ENCODE peak calls at places on chromosomes 2 and 18, in five cellular contexts. One of them, this sample, is unnamed. For H3K4me1, the result is how much of the 10 kb centered on the place peaks cover.

GRCh38 chr2:241774419-241775222 is 2.0 kb upstream of the GAL3ST2 start:
- DNase-seq in cardiac muscle cell: no peak
- DNase-seq in lower lobe of right lung: no peak
- DNase-seq in heart left ventricle: no peak
- DNase-seq in fibroblast of lung: peak
- DNase-seq in this sample: peak

GRCh38 chr2:73920577-73921545 is 5.8 kb upstream of the DGUOK start:
- DNase-seq in cardiac muscle cell: peak
- DNase-seq in lower lobe of right lung: peak
- DNase-seq in heart left ventricle: no peak
- DNase-seq in fibroblast of lung: peak
- DNase-seq in this sample: peak

GRCh38 chr2:25548587-25548986 is 124.8 kb downstream of the DTNB start:
- DNase-seq in cardiac muscle cell: no peak
- DNase-seq in lower lobe of right lung: no peak
- DNase-seq in heart left ventricle: no peak
- DNase-seq in fibroblast of lung: no peak
- DNase-seq in this sample: peak

GRCh38 chr2:197215988-197216979 is 94.3 kb downstream of the ANKRD44 start:
- DNase-seq in cardiac muscle cell: no peak
- DNase-seq in lower lobe of right lung: no peak
- DNase-seq in heart left ventricle: no peak
- DNase-seq in fibroblast of lung: peak
- DNase-seq in this sample: no peak

GRCh38 chr2:5389740-5390139 is 302.4 kb upstream of the SOX11 start:
- DNase-seq in cardiac muscle cell: no peak
- DNase-seq in lower lobe of right lung: no peak
- DNase-seq in heart left ventricle: no peak
- DNase-seq in fibroblast of lung: no peak
- DNase-seq in this sample: no peak

GRCh38 chr2:201151127-201152074 is 31.5 kb upstream of the CASP10 start:
- DNase-seq in cardiac muscle cell: no peak
- DNase-seq in lower lobe of right lung: no peak
- DNase-seq in heart left ventricle: no peak
- DNase-seq in fibroblast of lung: peak
- DNase-seq in this sample: no peak

GRCh38 chr18:13284330-13285027 is 65.9 kb downstream of the LDLRAD4 start:
- DNase-seq in cardiac muscle cell: no peak
- DNase-seq in lower lobe of right lung: no peak
- DNase-seq in heart left ventricle: no peak
- DNase-seq in fibroblast of lung: no peak
- DNase-seq in this sample: no peak

GRCh38 chr2:205883026-205883425 is 200.7 kb downstream of the NRP2 start:
- DNase-seq in cardiac muscle cell: no peak
- DNase-seq in lower lobe of right lung: no peak
- DNase-seq in heart left ventricle: no peak
- DNase-seq in fibroblast of lung: no peak
- DNase-seq in this sample: no peak

GRCh38 chr2:20168727-20169696 is 55.9 kb downstream of the SDC1 start:
- DNase-seq in cardiac muscle cell: no peak
- DNase-seq in lower lobe of right lung: no peak
- DNase-seq in heart left ventricle: no peak
- DNase-seq in fibroblast of lung: no peak
- DNase-seq in this sample: no peak

GRCh38 chr18:13612111-13612997 is 114.0 kb downstream of the FAM210A start:
- DNase-seq in cardiac muscle cell: no peak
- DNase-seq in lower lobe of right lung: no peak
- DNase-seq in heart left ventricle: no peak
- DNase-seq in fibroblast of lung: no peak
- DNase-seq in this sample: peak

GRCh38 chr2:230723363-230723762 is 10.7 kb downstream of the CAB39 start:
- DNase-seq in cardiac muscle cell: no peak
- DNase-seq in lower lobe of right lung: no peak
- DNase-seq in heart left ventricle: no peak
- DNase-seq in fibroblast of lung: no peak
- DNase-seq in this sample: no peak
- H3K4me1 ChIP-seq in cardiac muscle cell: under half
- H3K4me1 ChIP-seq in lower lobe of right lung: half or more
- H3K4me1 ChIP-seq in heart left ventricle: under half
- H3K4me1 ChIP-seq in fibroblast of lung: under half
- H3K4me1 ChIP-seq in this sample: under half

GRCh38 chr18:63377275-63377980 is 10.4 kb upstream of the KDSR start:
- DNase-seq in cardiac muscle cell: no peak
- DNase-seq in lower lobe of right lung: no peak
- DNase-seq in heart left ventricle: no peak
- DNase-seq in fibroblast of lung: no peak
- DNase-seq in this sample: no peak
- H3K4me3 ChIP-seq in cardiac muscle cell: no peak
- H3K4me3 ChIP-seq in lower lobe of right lung: no peak
- H3K4me3 ChIP-seq in heart left ventricle: no peak
- H3K4me3 ChIP-seq in fibroblast of lung: no peak
- H3K4me3 ChIP-seq in this sample: no peak

DNA sequence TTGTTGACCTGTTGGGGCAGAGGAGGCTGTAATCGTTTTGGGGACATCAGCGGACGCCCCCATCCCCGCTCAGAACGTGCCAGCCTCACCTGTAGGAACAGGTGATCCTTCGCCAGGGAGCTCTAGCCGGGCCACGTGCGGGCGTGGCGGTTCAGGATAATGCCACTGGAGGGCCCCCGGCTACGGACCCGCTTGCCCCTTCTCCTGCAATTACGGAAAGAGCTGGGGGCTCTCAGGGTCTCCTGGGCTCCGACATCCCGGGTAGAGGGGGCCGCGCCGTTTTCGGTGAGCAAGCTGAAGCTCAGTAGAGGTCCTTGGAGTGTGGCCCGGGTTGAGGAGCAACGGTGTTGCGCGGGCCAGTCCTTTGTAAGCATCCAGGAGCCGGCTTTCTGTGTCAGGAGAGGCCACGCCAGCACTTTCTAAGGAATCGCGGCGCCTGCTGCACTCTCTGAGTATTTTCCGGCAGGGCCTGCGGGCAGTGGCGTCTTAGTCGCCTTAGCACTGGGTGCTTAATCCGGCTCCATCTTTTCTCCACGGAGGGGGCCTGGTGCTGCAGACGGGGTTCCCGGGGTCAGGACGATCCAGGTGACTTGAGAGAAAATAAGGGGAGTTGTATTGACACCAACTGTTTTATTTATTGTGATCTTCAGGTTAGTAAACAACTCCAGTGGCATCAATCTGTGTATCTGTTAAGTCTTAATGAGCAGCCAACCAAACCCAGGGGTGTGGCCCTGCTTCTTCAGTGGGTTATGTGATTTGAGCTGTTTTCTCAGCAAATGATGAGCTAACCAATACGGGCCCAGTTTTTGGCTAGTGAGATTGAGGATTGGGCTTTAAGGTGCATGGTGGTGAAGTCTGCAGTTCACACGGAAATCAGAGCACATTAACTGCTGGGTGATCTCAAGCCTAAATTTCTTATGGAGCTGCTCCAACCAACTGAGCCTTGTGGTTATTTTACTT is 1.9 kb downstream of the MTCL1 start:
- DNase-seq in cardiac muscle cell: peak
- DNase-seq in lower lobe of right lung: peak
- DNase-seq in heart left ventricle: no peak
- DNase-seq in fibroblast of lung: peak
- DNase-seq in this sample: peak
- TF ChIP-seq CTCF in cardiac muscle cell: peak
- TF ChIP-seq CTCF in lower lobe of right lung: peak
- TF ChIP-seq CTCF in heart left ventricle: peak
- TF ChIP-seq CTCF in fibroblast of lung: no peak
- TF ChIP-seq CTCF in this sample: peak

GRCh38 chr2:207135340-207135739 is 30.4 kb downstream of the KLF7 start:
- DNase-seq in cardiac muscle cell: no peak
- DNase-seq in lower lobe of right lung: no peak
- DNase-seq in heart left ventricle: no peak
- DNase-seq in fibroblast of lung: peak
- DNase-seq in this sample: no peak
- H3K4me1 ChIP-seq in cardiac muscle cell: under half
- H3K4me1 ChIP-seq in lower lobe of right lung: half or more
- H3K4me1 ChIP-seq in heart left ventricle: half or more
- H3K4me1 ChIP-seq in fibroblast of lung: under half
- H3K4me1 ChIP-seq in this sample: half or more

GRCh38 chr18:9016819-9017169 is 85.7 kb upstream of the NDUFV2 start:
- DNase-seq in cardiac muscle cell: no peak
- DNase-seq in lower lobe of right lung: no peak
- DNase-seq in heart left ventricle: no peak
- DNase-seq in fibroblast of lung: peak
- DNase-seq in this sample: no peak
- H3K4me3 ChIP-seq in cardiac muscle cell: no peak
- H3K4me3 ChIP-seq in lower lobe of right lung: peak
- H3K4me3 ChIP-seq in heart left ventricle: peak
- H3K4me3 ChIP-seq in fibroblast of lung: no peak
- H3K4me3 ChIP-seq in this sample: no peak

GRCh38 chr2:60339286-60339685 is 214.2 kb downstream of the BCL11A start:
- DNase-seq in cardiac muscle cell: no peak
- DNase-seq in lower lobe of right lung: no peak
- DNase-seq in heart left ventricle: no peak
- DNase-seq in fibroblast of lung: no peak
- DNase-seq in this sample: no peak

GRCh38 chr2:60335533-60336237 is 217.8 kb downstream of the BCL11A start:
- DNase-seq in cardiac muscle cell: no peak
- DNase-seq in lower lobe of right lung: no peak
- DNase-seq in heart left ventricle: no peak
- DNase-seq in fibroblast of lung: no peak
- DNase-seq in this sample: no peak

GRCh38 chr2:60336442-60337141 is 216.9 kb downstream of the BCL11A start:
- DNase-seq in cardiac muscle cell: no peak
- DNase-seq in lower lobe of right lung: no peak
- DNase-seq in heart left ventricle: no peak
- DNase-seq in fibroblast of lung: no peak
- DNase-seq in this sample: no peak

GRCh38 chr2:60334610-60335009 is 218.8 kb downstream of the BCL11A start:
- DNase-seq in cardiac muscle cell: no peak
- DNase-seq in lower lobe of right lung: no peak
- DNase-seq in heart left ventricle: no peak
- DNase-seq in fibroblast of lung: no peak
- DNase-seq in this sample: no peak

DNA sequence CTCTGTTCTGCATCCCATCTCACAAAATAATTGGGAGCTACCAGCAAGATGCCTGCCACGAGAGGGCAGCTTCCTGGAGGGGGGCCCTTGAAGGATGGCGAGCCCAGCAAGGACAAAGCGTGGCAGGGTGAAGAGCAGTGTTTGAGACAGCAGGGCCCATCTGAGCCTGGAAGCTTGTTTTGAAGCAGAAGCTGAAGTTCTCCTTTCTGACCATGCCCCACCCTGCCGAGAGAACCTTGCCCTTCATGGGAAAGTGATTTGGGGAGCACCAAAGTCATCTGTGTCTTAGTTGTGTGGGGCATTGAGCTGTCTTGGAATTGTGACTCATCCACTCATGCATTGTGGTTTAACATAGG is 216.3 kb downstream of the BCL11A start:
- DNase-seq in cardiac muscle cell: peak
- DNase-seq in lower lobe of right lung: no peak
- DNase-seq in heart left ventricle: no peak
- DNase-seq in fibroblast of lung: no peak
- DNase-seq in this sample: no peak
- TF ChIP-seq CTCF in cardiac muscle cell: no peak
- TF ChIP-seq CTCF in lower lobe of right lung: no peak
- TF ChIP-seq CTCF in heart left ventricle: peak
- TF ChIP-seq CTCF in fibroblast of lung: no peak
- TF ChIP-seq CTCF in this sample: peak

GRCh38 chr18:11947214-11948119 is 33.8 kb upstream of the IMPA2 start:
- DNase-seq in cardiac muscle cell: peak
- DNase-seq in lower lobe of right lung: peak
- DNase-seq in heart left ventricle: peak
- DNase-seq in fibroblast of lung: peak
- DNase-seq in this sample: no peak
- H3K4me1 ChIP-seq in cardiac muscle cell: under half
- H3K4me1 ChIP-seq in lower lobe of right lung: under half
- H3K4me1 ChIP-seq in heart left ventricle: under half
- H3K4me1 ChIP-seq in fibroblast of lung: under half
- H3K4me1 ChIP-seq in this sample: under half

DNA sequence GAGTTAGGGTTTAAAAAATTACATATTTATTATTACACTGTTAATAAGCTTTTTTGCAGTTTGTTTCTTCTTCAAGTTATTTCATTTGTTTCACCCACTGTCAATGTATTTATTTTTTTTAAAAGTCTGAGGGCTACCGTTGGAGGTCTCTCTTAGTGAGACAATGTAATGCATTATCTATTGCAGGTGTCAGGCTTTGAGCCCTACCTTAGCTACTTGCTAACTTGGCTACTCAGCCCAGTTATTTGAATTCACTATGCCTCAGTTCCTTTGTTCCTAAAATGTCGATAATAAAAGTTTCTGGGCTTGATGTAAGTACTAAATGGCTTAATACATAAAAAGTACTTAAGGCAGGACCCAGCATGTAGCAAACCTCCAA is 458 bp upstream of the TFPI start:
- DNase-seq in cardiac muscle cell: no peak
- DNase-seq in lower lobe of right lung: no peak
- DNase-seq in heart left ventricle: no peak
- DNase-seq in fibroblast of lung: no peak
- DNase-seq in this sample: no peak
- H3K4me3 ChIP-seq in cardiac muscle cell: no peak
- H3K4me3 ChIP-seq in lower lobe of right lung: peak
- H3K4me3 ChIP-seq in heart left ventricle: peak
- H3K4me3 ChIP-seq in fibroblast of lung: peak
- H3K4me3 ChIP-seq in this sample: no peak